ENCODE peak calls at places on chromosome 21, in nine cellular contexts. F is CD8-positive, alpha-beta memory T cell; Z is kidney; H is body of pancreas; V is choroid plexus epithelial cell; O is fibroblast of lung; D is cardiac fibroblast; I is H7; P is adrenal gland. J is an unnamed sample.

GRCh38 chr21:36908260-36908908 is 58.1 kb downstream of the HLCS start:
- DNase-seq in F (no peak), Z (no peak), H (no peak), V (peak; percentile 37), O (peak; percentile 28), D (peak; percentile 51), I (no peak), P (no peak), J (no peak)

GRCh38 chr21:36288651-36289243 is 31.2 kb upstream of the MORC3 start:
- DNase-seq in F (no peak), Z (no peak), H (no peak), V (peak; percentile 44), O (no peak), D (no peak), I (no peak), P (no peak), J (no peak)

GRCh38 chr21:44734026-44734745 is 22.8 kb upstream of the TSPEAR start:
- DNase-seq in F (no peak), Z (no peak), H (no peak), V (no peak), O (no peak), D (no peak), I (peak; percentile 37), P (no peak), J (no peak)

GRCh38 chr21:26795866-26796329 is 49.3 kb downstream of the ADAMTS1 start:
- DNase-seq in F (no peak), Z (no peak), H (peak; percentile 19), V (peak; percentile 99), O (peak; percentile 100), D (peak; percentile 96), I (no peak), P (peak; percentile 78), J (peak; percentile 99)

GRCh38 chr21:44049606-44050005 is 37.5 kb downstream of the TRAPPC10 start:
- DNase-seq in F (no peak), Z (no peak), H (no peak), V (peak; percentile 21), O (no peak), D (peak; percentile 22), I (no peak), P (no peak), J (no peak)

GRCh38 chr21:21216013-21216412 is 217.8 kb downstream of the NCAM2 start:
- DNase-seq in F (no peak), Z (no peak), H (no peak), V (no peak), O (no peak), D (no peak), I (no peak), P (no peak), J (no peak)

GRCh38 chr21:33557447-33557846 is 14.6 kb downstream of the SON start:
- DNase-seq in F (no peak), Z (no peak), H (no peak), V (no peak), O (no peak), D (no peak), I (no peak), P (no peak), J (no peak)

GRCh38 chr21:27645285-27645684 is 678.4 kb upstream of the ADAMTS5 start:
- DNase-seq in F (no peak), Z (no peak), H (no peak), V (peak; percentile 29), O (peak; percentile 11), D (peak; percentile 75), I (no peak), P (no peak), J (peak; percentile 36)

GRCh38 chr21:27505516-27505915 is 538.6 kb upstream of the ADAMTS5 start:
- DNase-seq in F (no peak), Z (no peak), H (no peak), V (peak; percentile 67), O (peak; percentile 61), D (peak; percentile 56), I (no peak), P (no peak), J (peak; percentile 47)

GRCh38 chr21:23003951-23004350 is 2005.7 kb downstream of the NCAM2 start:
- DNase-seq in F (no peak), Z (no peak), H (no peak), V (no peak), O (no peak), D (no peak), I (no peak), P (no peak), J (no peak)

GRCh38 chr21:27572681-27573080 is 605.8 kb upstream of the ADAMTS5 start:
- DNase-seq in F (no peak), Z (no peak), H (no peak), V (peak; percentile 85), O (peak; percentile 75), D (peak; percentile 90), I (no peak), P (no peak), J (peak; percentile 66)

GRCh38 chr21:27189870-27190269 is 223.0 kb upstream of the ADAMTS5 start:
- DNase-seq in F (no peak), Z (no peak), H (no peak), V (no peak), O (no peak), D (no peak), I (no peak), P (no peak), J (no peak)

GRCh38 chr21:37204580-37204979 is 62.6 kb downstream of the VPS26C start:
- DNase-seq in F (no peak), Z (no peak), H (no peak), V (peak; percentile 25), O (no peak), D (no peak), I (no peak), P (no peak), J (no peak)

GRCh38 chr21:42308161-42308913 is 6.9 kb downstream of the TFF3 start:
- DNase-seq in F (no peak), Z (no peak), H (no peak), V (no peak), O (no peak), D (no peak), I (peak; percentile 27), P (no peak), J (no peak)

GRCh38 chr21:42308914-42309752 is 6.1 kb downstream of the TFF3 start:
- DNase-seq in F (no peak), Z (no peak), H (no peak), V (no peak), O (no peak), D (no peak), I (peak; percentile 31), P (no peak), J (no peak)

GRCh38 chr21:42310411-42311001 is 4.7 kb downstream of the TFF3 start:
- DNase-seq in F (no peak), Z (peak; percentile 61), H (no peak), V (no peak), O (no peak), D (no peak), I (peak; percentile 43), P (no peak), J (no peak)

GRCh38 chr21:42311160-42311559 is 4.0 kb downstream of the TFF3 start:
- DNase-seq in F (no peak), Z (peak; percentile 68), H (no peak), V (no peak), O (no peak), D (no peak), I (peak; percentile 30), P (no peak), J (no peak)

DNA sequence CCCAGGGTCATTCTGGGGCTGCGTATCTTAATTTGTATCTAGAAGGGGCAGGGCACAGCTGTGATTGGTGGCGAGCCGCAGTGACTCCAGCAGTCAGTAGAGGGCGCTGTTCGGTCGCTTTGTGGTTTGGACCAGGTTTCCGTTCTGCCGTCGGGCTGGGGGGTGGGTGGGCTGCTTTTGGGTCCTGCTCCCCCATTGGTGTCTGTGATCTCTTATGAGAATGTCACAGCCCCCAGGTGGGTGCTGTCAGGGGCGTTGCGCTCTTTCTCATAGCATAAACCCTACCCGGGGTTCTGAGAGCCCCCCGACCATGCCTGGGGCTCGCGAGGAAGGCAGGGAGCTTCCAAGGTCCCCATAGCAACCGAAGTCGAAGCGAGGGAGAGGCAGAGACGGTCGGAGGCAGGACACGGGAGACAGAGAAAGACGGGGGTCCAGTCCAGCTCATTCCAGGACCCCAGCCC is 5.4 kb downstream of the TFF3 start:
- DNase-seq in F (peak; percentile 52), Z (peak; percentile 75), H (peak; percentile 67), V (peak; percentile 34), O (peak; percentile 8), D (peak; percentile 21), I (peak; percentile 93), P (peak; percentile 55), J (no peak)
- H3K4me3 ChIP-seq in F (no peak overlapping the region), Z (no peak overlapping the region), H (no peak overlapping the region), V (no peak overlapping the region), O (no peak overlapping the region), D (no peak overlapping the region), I (peak overlapping the region; percentile 17), P (no peak overlapping the region), J (no peak overlapping the region)

GRCh38 chr21:42654179-42654912 is 925 bp downstream of the PDE9A start:
- DNase-seq in F (no peak), Z (peak; percentile 74), H (no peak), V (no peak), O (no peak), D (no peak), I (peak; percentile 89), P (no peak), J (no peak)
- H3K4me3 ChIP-seq in F (peak overlapping the region; percentile 33), Z (peak overlapping the region; percentile 73), H (peak overlapping the region; percentile 20), V (no peak overlapping the region), O (peak overlapping the region; percentile 22), D (peak overlapping the region; percentile 41), I (peak overlapping the region; percentile 59), P (no peak overlapping the region), J (peak overlapping the region; percentile 37)

DNA sequence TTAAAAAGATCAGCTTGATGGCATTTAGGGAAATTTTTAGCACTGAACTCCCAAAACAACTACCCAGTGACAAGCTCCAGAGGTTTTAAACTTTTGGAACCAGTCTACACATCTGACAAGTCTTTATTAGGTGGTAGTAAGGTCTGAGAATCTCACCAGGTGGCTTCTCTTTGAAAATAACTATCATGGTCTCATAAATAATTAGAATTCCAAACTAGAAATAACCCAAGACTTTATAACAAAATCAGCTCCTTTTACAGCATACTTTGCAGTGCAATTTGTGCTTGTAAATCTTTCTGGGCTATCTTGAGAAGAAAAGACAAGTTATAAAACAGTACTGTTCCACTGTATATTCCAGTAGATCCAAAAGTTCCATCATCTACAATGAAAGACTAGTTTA is 108.7 kb downstream of the LTN1 start:
- DNase-seq in F (no peak), Z (no peak), H (no peak), V (no peak), O (no peak), D (no peak), I (no peak), P (no peak), J (no peak)
- H3K4me3 ChIP-seq in F (no peak overlapping the region), Z (peak overlapping the region; percentile 91), H (no peak overlapping the region), V (no peak overlapping the region), O (peak overlapping the region; percentile 53), D (no peak overlapping the region), I (no peak overlapping the region), P (no peak overlapping the region), J (peak overlapping the region; percentile 69)

DNA sequence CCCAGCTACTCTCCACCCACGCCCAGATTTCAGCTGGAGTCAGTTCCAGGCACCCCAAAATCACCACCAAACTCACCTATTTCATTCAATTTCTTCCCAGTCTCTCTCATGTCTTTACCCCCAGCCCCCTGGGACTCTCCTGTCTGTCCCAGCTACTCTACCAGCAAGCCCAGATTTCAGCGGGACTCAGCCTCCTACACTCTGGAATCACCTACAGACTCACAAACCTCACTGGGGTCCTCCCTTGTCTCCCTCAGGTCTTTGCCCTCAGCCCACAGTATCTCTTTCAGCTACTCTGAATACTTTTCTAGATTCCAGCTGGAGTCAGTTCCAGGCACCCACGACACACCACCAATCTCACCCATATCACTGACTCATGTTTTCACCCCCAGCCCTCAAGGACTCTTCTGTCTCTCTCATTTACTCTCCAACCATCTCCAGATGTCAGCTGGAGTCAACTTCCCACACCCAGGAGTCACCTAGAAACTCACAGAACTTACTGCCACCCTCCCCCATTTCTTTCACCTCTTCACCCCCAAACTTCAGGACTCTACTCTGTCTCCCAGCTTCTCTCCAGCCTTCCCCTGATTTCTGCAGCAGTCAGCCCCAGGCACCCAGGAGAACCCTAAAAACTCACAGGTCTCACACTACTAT is 1529.3 kb upstream of the TPTE start:
- DNase-seq in F (no peak), Z (no peak), H (no peak), V (no peak), O (no peak), D (peak; percentile 29), I (no peak), P (no peak), J (no peak)
- H3K4me3 ChIP-seq in F (no peak overlapping the region), Z (no peak overlapping the region), H (no peak overlapping the region), V (no peak overlapping the region), O (no peak overlapping the region), D (no peak overlapping the region), I (no peak overlapping the region), P (no peak overlapping the region), J (no peak overlapping the region)